ENCODE peak calls at places on chromosomes 13 and 19, in nine cellular contexts. X is EL; L is activated T-cell treated with anti-CD3 and anti-CD28 coated beads, Interleukin-2, amount 50 U/mL, for 1 hour; Q is NCI-H524; J is stimulated activated naive CD4-positive, alpha-beta T cell; K is tibial artery; U is stomach; E is Caki2; V is occipital lobe. Y is an unnamed sample.

GRCh38 chr13:24605923-24606372 is 74.3 kb upstream of the ATP12A start:
- DNase-seq in X (peak), L (peak), Q (no peak), J (no peak), K (no peak), U (no peak), E (peak), V (no peak), Y (peak)

GRCh38 chr13:44132710-44133109 is 240.9 kb upstream of the SERP2 start:
- DNase-seq in X (peak), L (no peak), Q (no peak), J (no peak), K (peak), U (peak), E (no peak), V (peak), Y (no peak)

GRCh38 chr13:112959701-112960542 is 9.1 kb upstream of the MCF2L start:
- DNase-seq in X (no peak), L (no peak), Q (no peak), J (no peak), K (peak), U (no peak), E (no peak), V (no peak), Y (no peak)

GRCh38 chr13:49225358-49226042 is 5.4 kb downstream of the MLNR start:
- DNase-seq in X (no peak), L (no peak), Q (no peak), J (no peak), K (no peak), U (peak), E (no peak), V (no peak), Y (no peak)

GRCh38 chr19:51458051-51458645 is at the start of gene SIGLEC8:
- DNase-seq in X (no peak), L (no peak), Q (no peak), J (no peak), K (no peak), U (peak), E (no peak), V (no peak), Y (no peak)

GRCh38 chr19:30312582-30313352 is 59.4 kb upstream of the ZNF536 start:
- DNase-seq in X (no peak), L (no peak), Q (no peak), J (no peak), K (no peak), U (no peak), E (no peak), V (no peak), Y (no peak)

GRCh38 chr13:41028051-41028450 is 8.9 kb upstream of the ELF1 start:
- DNase-seq in X (peak), L (no peak), Q (no peak), J (no peak), K (no peak), U (no peak), E (no peak), V (no peak), Y (no peak)

GRCh38 chr13:22432690-22433089 is 748.1 kb upstream of the SGCG start:
- DNase-seq in X (no peak), L (no peak), Q (no peak), J (no peak), K (no peak), U (no peak), E (peak), V (no peak), Y (no peak)

GRCh38 chr13:31756346-31756745 is 17.0 kb downstream of the RXFP2 start:
- DNase-seq in X (peak), L (no peak), Q (no peak), J (no peak), K (peak), U (no peak), E (peak), V (no peak), Y (peak)

GRCh38 chr19:18251587-18252369 is 22.5 kb downstream of the IQCN start:
- DNase-seq in X (peak), L (peak), Q (peak), J (peak), K (peak), U (peak), E (peak), V (peak), Y (peak)

GRCh38 chr13:95652821-95653220 is 8.3 kb upstream of the DZIP1 start:
- DNase-seq in X (no peak), L (no peak), Q (no peak), J (no peak), K (no peak), U (no peak), E (no peak), V (no peak), Y (no peak)

GRCh38 chr13:38662362-38662761 is 24.5 kb upstream of the FREM2 start:
- DNase-seq in X (no peak), L (no peak), Q (no peak), J (no peak), K (no peak), U (no peak), E (no peak), V (no peak), Y (no peak)

GRCh38 chr19:5470264-5470671 is 15.1 kb downstream of the ZNRF4 start:
- DNase-seq in X (no peak), L (no peak), Q (no peak), J (no peak), K (no peak), U (peak), E (peak), V (no peak), Y (no peak)

GRCh38 chr19:5615756-5616327 is 6.7 kb downstream of the SAFB2 start:
- DNase-seq in X (peak), L (no peak), Q (no peak), J (no peak), K (peak), U (no peak), E (no peak), V (no peak), Y (no peak)

GRCh38 chr13:23995283-23996073 is 98.2 kb upstream of the C1QTNF9B start:
- DNase-seq in X (no peak), L (no peak), Q (no peak), J (no peak), K (no peak), U (no peak), E (no peak), V (no peak), Y (no peak)

Y was measured in AG09309.